ENCODE peak calls at places on chromosomes 3 and 15, in nine cellular contexts. K is pancreas, O is heart right ventricle, S is AG09309, Q is tibial artery, L is MM.1S, C is GM20000, D is HFFc6, B is foreskin fibroblast. E is an unnamed sample.

GRCh38 chr3:131038326-131038725 is 11.6 kb downstream of the NEK11 start:
- DNase-seq in K (no peak), O (no peak), S (no peak), Q (no peak), L (no peak), C (no peak), D (no peak), B (no peak), E (no peak)

GRCh38 chr3:126147147-126147931 is 33.0 kb downstream of the ALDH1L1 start:
- DNase-seq in K (peak), O (peak), S (no peak), Q (no peak), L (no peak), C (no peak), D (no peak), B (no peak), E (no peak)

GRCh38 chr3:78257956-78258530 is 1218.1 kb downstream of the ROBO2 start:
- DNase-seq in K (no peak), O (no peak), S (no peak), Q (no peak), L (no peak), C (no peak), D (no peak), B (no peak), E (no peak)

GRCh38 chr15:67831363-67831762 is 6.1 kb downstream of the SKOR1 start:
- DNase-seq in K (no peak), O (no peak), S (no peak), Q (no peak), L (no peak), C (no peak), D (no peak), B (no peak), E (no peak)

GRCh38 chr15:85615930-85616329 is 178.8 kb downstream of the KLHL25 start:
- DNase-seq in K (no peak), O (no peak), S (no peak), Q (no peak), L (peak), C (peak), D (no peak), B (peak), E (no peak)

GRCh38 chr15:72116680-72117447 is 1.1 kb downstream of the MYO9A start:
- DNase-seq in K (peak), O (no peak), S (no peak), Q (peak), L (no peak), C (no peak), D (no peak), B (peak), E (no peak)

GRCh38 chr3:66393486-66394260 is 107.1 kb downstream of the LRIG1 start:
- DNase-seq in K (no peak), O (no peak), S (peak), Q (peak), L (no peak), C (peak), D (no peak), B (no peak), E (no peak)

GRCh38 chr3:195450731-195451229 is 8.0 kb upstream of the ACAP2 start:
- DNase-seq in K (no peak), O (no peak), S (peak), Q (peak), L (peak), C (no peak), D (peak), B (peak), E (no peak)

GRCh38 chr3:48441940-48442339 is 1.9 kb downstream of the TMA7 start:
- DNase-seq in K (no peak), O (no peak), S (no peak), Q (no peak), L (no peak), C (no peak), D (no peak), B (no peak), E (no peak)

GRCh38 chr3:180306691-180307090 is 270.0 kb upstream of the PEX5L start:
- DNase-seq in K (no peak), O (no peak), S (no peak), Q (no peak), L (no peak), C (no peak), D (peak), B (peak), E (no peak)

GRCh38 chr3:42749753-42750231 is 23.3 kb downstream of the CCDC13 start:
- DNase-seq in K (no peak), O (no peak), S (no peak), Q (peak), L (no peak), C (peak), D (peak), B (peak), E (no peak)

GRCh38 chr3:37997791-37998370 is 7.3 kb downstream of the VILL start:
- DNase-seq in K (peak), O (peak), S (no peak), Q (peak), L (no peak), C (no peak), D (no peak), B (no peak), E (no peak)

GRCh38 chr15:77487479-77487861 is 66.8 kb downstream of the HMG20A start:
- DNase-seq in K (no peak), O (no peak), S (no peak), Q (no peak), L (no peak), C (no peak), D (no peak), B (no peak), E (no peak)

GRCh38 chr3:71219744-71220638 is 363.5 kb downstream of the FOXP1 start:
- DNase-seq in K (no peak), O (no peak), S (no peak), Q (no peak), L (no peak), C (peak), D (no peak), B (no peak), E (no peak)

GRCh38 chr3:183275418-183275817 is 22.4 kb downstream of the B3GNT5 start:
- DNase-seq in K (no peak), O (no peak), S (no peak), Q (no peak), L (peak), C (no peak), D (no peak), B (peak), E (no peak)

GRCh38 chr15:63678383-63678782 is 81.2 kb downstream of the FBXL22 start:
- DNase-seq in K (no peak), O (no peak), S (no peak), Q (no peak), L (no peak), C (no peak), D (no peak), B (no peak), E (no peak)

GRCh38 chr3:115691964-115692363 is 68.7 kb downstream of the GAP43 start:
- DNase-seq in K (no peak), O (no peak), S (no peak), Q (no peak), L (no peak), C (no peak), D (no peak), B (no peak), E (no peak)

GRCh38 chr3:36677331-36678007 is 86.9 kb downstream of the DCLK3 start:
- DNase-seq in K (no peak), O (no peak), S (peak), Q (no peak), L (no peak), C (no peak), D (peak), B (peak), E (no peak)

GRCh38 chr3:183108002-183108449 is 8.7 kb upstream of the MCCC1 start:
- DNase-seq in K (no peak), O (no peak), S (no peak), Q (no peak), L (no peak), C (no peak), D (no peak), B (peak), E (no peak)

GRCh38 chr3:34405159-34405558 is 606.7 kb downstream of the PDCD6IP start:
- DNase-seq in K (no peak), O (no peak), S (no peak), Q (no peak), L (no peak), C (no peak), D (no peak), B (no peak), E (no peak)

GRCh38 chr3:58250093-58250707 is 12.6 kb downstream of the ABHD6 start:
- DNase-seq in K (no peak), O (no peak), S (no peak), Q (no peak), L (no peak), C (no peak), D (no peak), B (no peak), E (no peak)

GRCh38 chr3:57928511-57928910 is 79.7 kb upstream of the FLNB start:
- DNase-seq in K (no peak), O (no peak), S (no peak), Q (no peak), L (no peak), C (no peak), D (no peak), B (no peak), E (no peak)

GRCh38 chr3:126126292-126126691 is 42.4 kb upstream of the SLC41A3 start:
- DNase-seq in K (peak), O (peak), S (no peak), Q (peak), L (no peak), C (no peak), D (no peak), B (no peak), E (peak)

GRCh38 chr3:132723024-132723462 is 834 bp upstream of the NPHP3 start:
- DNase-seq in K (no peak), O (no peak), S (no peak), Q (no peak), L (peak), C (no peak), D (peak), B (no peak), E (no peak)

GRCh38 chr3:20041197-20041780 is 1.0 kb downstream of the KAT2B start:
- DNase-seq in K (peak), O (peak), S (no peak), Q (peak), L (peak), C (peak), D (peak), B (peak), E (peak)

GRCh38 chr15:49865925-49866757 is 245.3 kb downstream of the DTWD1 start:
- DNase-seq in K (no peak), O (no peak), S (no peak), Q (no peak), L (no peak), C (no peak), D (peak), B (peak), E (no peak)

GRCh38 chr3:191455257-191455952 is 5.6 kb upstream of the PYDC2 start:
- DNase-seq in K (no peak), O (no peak), S (no peak), Q (no peak), L (peak), C (peak), D (no peak), B (no peak), E (no peak)

GRCh38 chr3:130963878-130964277 is 62.7 kb downstream of the ASTE1 start:
- DNase-seq in K (no peak), O (no peak), S (peak), Q (no peak), L (no peak), C (no peak), D (peak), B (peak), E (no peak)

GRCh38 chr3:49333091-49333490 is 6.8 kb downstream of the USP4 start:
- DNase-seq in K (no peak), O (no peak), S (no peak), Q (no peak), L (no peak), C (no peak), D (no peak), B (no peak), E (no peak)

GRCh38 chr15:39495871-39496459 is 84.9 kb upstream of the THBS1 start:
- DNase-seq in K (no peak), O (no peak), S (no peak), Q (no peak), L (no peak), C (no peak), D (peak), B (peak), E (no peak)

GRCh38 chr3:55718074-55718473 is 231.0 kb upstream of the WNT5A start:
- DNase-seq in K (no peak), O (no peak), S (no peak), Q (no peak), L (no peak), C (no peak), D (no peak), B (no peak), E (no peak)

DNA sequence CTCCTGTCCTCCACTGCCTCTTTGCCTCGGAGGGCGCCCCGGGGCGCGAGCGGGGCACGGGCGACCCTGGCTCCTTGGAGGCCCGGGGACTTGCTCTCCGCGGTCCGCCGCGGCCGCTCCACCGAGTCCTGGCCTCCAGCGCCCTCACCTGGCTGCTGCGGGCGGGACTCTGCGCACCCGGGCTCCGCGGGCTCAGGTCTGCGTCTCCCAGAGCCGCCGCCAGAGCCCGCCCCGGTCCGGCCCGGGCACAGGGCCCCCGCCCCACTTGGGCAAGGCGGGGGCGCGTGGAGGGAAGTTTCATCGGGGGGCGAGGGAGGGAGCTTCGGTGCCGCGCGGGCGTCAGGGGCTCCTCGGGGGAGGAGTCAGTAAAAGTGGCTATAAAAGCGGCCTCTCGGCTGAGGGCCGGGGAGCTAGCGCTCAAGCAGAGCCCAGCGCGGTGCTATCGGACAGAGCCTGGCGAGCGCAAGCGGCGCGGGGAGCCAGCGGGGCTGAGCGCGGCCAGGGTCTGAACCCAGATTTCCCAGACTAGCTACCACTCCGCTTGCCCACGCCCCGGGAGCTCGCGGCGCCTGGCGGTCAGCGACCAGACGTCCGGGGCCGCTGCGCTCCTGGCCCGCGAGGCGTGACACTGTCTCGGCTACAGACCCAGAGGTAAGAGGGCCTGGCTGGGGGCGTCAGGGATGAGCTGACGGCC is at the start of gene CEMIP:
- DNase-seq in K (peak), O (peak), S (peak), Q (peak), L (peak), C (peak), D (peak), B (peak), E (peak)
- TF ChIP-seq CTCF in K (peak), O (peak), S (peak), Q (peak), L (peak), C (peak), D (peak), B (peak), E (no peak)

DNA sequence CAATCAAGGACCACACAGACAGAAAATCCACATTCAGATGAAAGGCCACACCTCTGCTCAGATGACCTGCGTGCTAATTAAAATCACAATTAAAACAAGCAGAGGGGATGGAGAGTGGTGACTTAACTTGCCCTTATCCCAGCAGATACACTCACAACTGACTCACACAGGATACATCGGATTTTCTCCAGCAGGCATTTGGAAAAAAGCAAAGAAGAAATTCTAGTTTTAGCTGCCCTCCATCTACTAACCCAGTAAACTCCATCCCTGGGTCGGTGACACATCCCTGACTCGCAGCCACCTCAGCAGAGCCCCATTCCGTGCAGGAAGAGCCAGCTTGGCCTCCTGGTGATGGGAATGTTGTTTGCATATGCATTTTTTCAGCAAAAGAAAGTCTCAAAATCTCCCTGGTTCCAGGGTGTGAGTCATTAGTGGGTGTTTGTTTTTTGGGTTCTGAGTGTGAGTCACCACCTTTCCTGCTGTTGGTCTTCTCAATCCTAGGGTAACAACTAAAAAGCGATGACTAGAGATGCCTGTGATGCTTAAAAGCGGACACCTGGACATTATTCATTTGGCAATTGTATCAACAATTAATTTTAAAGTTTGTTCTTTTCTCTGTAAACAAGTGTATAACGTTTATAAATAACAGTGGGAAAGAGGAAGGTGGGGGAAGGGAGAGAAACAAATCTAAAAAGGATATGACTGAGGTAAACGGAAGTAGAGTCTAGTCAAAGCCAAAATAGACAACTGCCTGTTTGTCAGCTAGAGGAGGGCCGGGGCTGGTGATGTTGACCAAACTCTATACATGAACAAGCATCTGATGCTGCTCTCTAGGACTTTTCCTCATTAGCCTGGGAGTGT is 49.8 kb upstream of the SLC4A7 start:
- DNase-seq in K (no peak), O (peak), S (peak), Q (peak), L (no peak), C (peak), D (peak), B (peak), E (no peak)
- TF ChIP-seq CTCF in K (no peak), O (no peak), S (peak), Q (peak), L (no peak), C (no peak), D (peak), B (peak), E (no peak)

DNA sequence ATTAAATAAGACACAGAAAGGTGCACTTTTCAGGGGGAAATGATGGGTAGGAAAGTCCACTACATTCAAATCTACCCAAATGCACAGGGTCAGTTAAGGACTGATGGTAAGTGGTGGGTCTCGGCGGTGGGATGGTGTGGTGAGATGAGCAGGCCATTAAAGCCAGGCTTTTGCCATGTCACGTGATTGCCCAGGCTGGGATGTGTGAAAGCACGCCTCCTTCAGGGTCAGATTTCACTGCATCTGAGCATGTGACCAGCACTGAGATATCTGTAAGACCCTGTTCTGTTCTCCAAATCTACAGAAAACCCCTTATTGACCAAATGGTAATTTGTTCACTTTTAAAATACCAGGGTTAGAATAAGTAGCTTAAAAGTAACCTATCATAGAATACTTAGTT is 301.5 kb downstream of the MEX3B start:
- DNase-seq in K (no peak), O (no peak), S (no peak), Q (no peak), L (no peak), C (no peak), D (no peak), B (no peak), E (no peak)
- TF ChIP-seq CTCF in K (no peak), O (no peak), S (no peak), Q (no peak), L (no peak), C (no peak), D (no peak), B (no peak), E (no peak)

DNA sequence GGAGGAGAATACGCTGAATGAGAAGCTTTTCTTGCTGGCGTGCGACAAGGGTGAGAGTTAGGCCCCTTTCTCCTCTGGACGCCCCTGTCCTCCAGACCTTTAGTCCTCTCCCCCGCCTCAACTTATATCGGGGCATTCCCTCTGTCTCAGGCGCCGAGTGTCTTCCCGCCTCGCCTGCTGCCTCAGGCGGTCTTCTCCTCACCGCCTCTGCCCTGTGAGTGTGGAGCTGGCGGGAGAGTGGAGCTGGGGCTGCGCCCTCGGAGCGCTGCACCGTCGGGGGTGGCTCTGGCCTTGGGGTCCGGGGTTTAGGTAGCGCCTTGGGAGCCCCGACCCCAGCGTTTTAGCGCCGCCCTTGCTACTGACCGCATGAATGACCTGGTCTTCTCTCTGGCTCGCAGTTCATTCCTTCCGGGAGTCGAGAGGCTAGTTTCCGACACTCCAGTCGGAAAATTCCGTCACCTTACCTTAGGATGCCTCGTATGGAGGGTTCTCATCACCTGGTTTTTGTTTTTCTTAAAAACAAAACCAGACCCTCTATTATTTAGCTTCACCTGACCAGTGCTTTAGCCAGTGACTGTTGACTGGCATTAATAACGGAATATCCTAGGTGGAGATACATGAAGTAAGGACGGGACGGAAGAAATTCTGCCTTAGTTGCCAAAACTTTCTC is 983 bp downstream of the TRPC1 start:
- DNase-seq in K (peak), O (peak), S (no peak), Q (peak), L (no peak), C (peak), D (peak), B (peak), E (peak)
- TF ChIP-seq CTCF in K (no peak), O (no peak), S (no peak), Q (no peak), L (no peak), C (no peak), D (peak), B (no peak), E (no peak)

GRCh38 chr3:129180461-129180860 is 3.2 kb downstream of the CNBP start:
- DNase-seq in K (no peak), O (no peak), S (no peak), Q (no peak), L (no peak), C (no peak), D (no peak), B (no peak), E (no peak)
- TF ChIP-seq CTCF in K (no peak), O (no peak), S (no peak), Q (no peak), L (no peak), C (no peak), D (no peak), B (no peak), E (no peak)

GRCh38 chr3:46360904-46361303 is 7.0 kb downstream of the CCR2 start:
- DNase-seq in K (no peak), O (no peak), S (no peak), Q (no peak), L (no peak), C (no peak), D (no peak), B (peak), E (no peak)
- TF ChIP-seq CTCF in K (no peak), O (no peak), S (no peak), Q (no peak), L (no peak), C (no peak), D (no peak), B (no peak), E (no peak)

E was measured in activated B cell treated with CpG ODN at 0.5 μM for 24 hours.